ENCODE peak calls at places on chromosomes 2 and 18, in four cellular contexts. V, G, Y and O are unnamed samples.

GRCh38 chr2:205474746-205475145 is 207.6 kb upstream of the NRP2 start:
- DNase-seq in Y (no peak), G (no peak), V (peak; percentile 67), O (no peak)

GRCh38 chr18:8635087-8635486 is 25.9 kb downstream of the RAB12 start:
- DNase-seq in Y (no peak), G (no peak), V (peak; percentile 57), O (no peak)

GRCh38 chr2:75729861-75730260 is 19.1 kb upstream of the GCFC2 start:
- DNase-seq in G (no peak), Y (peak; percentile 18), V (peak; percentile 4), O (no peak)

GRCh38 chr2:33158482-33159003 is 211.8 kb downstream of the LTBP1 start:
- DNase-seq in V (peak; percentile 93), G (no peak), Y (no peak), O (no peak)

GRCh38 chr2:127185093-127185492 is 35.0 kb downstream of the CYP27C1 start:
- DNase-seq in Y (no peak), G (no peak), V (no peak), O (no peak)

GRCh38 chr18:11320981-11321380 is 171.6 kb upstream of the PIEZO2 start:
- DNase-seq in Y (no peak), G (no peak), V (peak; percentile 82), O (no peak)

GRCh38 chr2:18117592-18117991 is 239.1 kb downstream of the KCNS3 start:
- DNase-seq in V (peak; percentile 52), Y (no peak), G (no peak), O (peak; percentile 13)

GRCh38 chr2:67895171-67895941 is 167.4 kb downstream of the C1D start:
- DNase-seq in G (peak; percentile 33), V (no peak), Y (peak; percentile 6), O (peak; percentile 68)

GRCh38 chr2:50712569-50712968 is 319.4 kb downstream of the NRXN1 start:
- DNase-seq in Y (no peak), G (no peak), V (no peak), O (no peak)

GRCh38 chr18:13481820-13482640 is 244.3 kb downstream of the FAM210A start:
- DNase-seq in Y (no peak), V (no peak), G (no peak), O (no peak)